ENCODE peak calls at places on chromosomes 4 and X, in seven cellular contexts. Z, B, M, W, D, G and I are unnamed samples.
A peak's percentile ranks its signal among the peaks of the same experiment; 100 is the strongest.

GRCh38 chrX:55907968-55908607 is 190.5 kb downstream of the RRAGB start:
- DNase-seq in M (peak; percentile 27), D (peak; percentile 3), G (peak; percentile 28), W (peak; percentile 62), B (peak; percentile 83), Z (no peak), I (no peak)

GRCh38 chr4:37742149-37742548 is 56.0 kb upstream of the RELL1 start:
- DNase-seq in Z (no peak), M (peak; percentile 18), B (no peak), W (no peak), D (no peak), G (no peak), I (no peak)

GRCh38 chrX:14673764-14674163 is 144.4 kb downstream of the GLRA2 start:
- DNase-seq in G (no peak), B (no peak), W (no peak), M (peak; percentile 84), D (no peak), Z (no peak), I (no peak)

GRCh38 chr4:116387942-116388474 is 697.4 kb downstream of the TRAM1L1 start:
- DNase-seq in W (no peak), Z (no peak), M (no peak), D (no peak), B (no peak), G (no peak), I (no peak)

GRCh38 chr4:25919676-25920075 is 5.7 kb downstream of the SMIM20 start:
- DNase-seq in Z (no peak), D (no peak), G (no peak), W (no peak), M (no peak), B (no peak), I (no peak)

GRCh38 chr4:6464842-6465588 is 7.4 kb downstream of the PPP2R2C start:
- DNase-seq in G (no peak), W (no peak), B (peak; percentile 30), D (no peak), M (peak; percentile 89), Z (no peak), I (no peak)

GRCh38 chr4:61202638-61203495 is 2.7 kb downstream of the ADGRL3 start:
- DNase-seq in M (peak; percentile 28), Z (peak; percentile 51), D (no peak), B (no peak), G (no peak), W (no peak), I (peak; percentile 59)

GRCh38 chrX:37613898-37614297 is 42.4 kb downstream of the LANCL3 start:
- DNase-seq in Z (no peak), W (no peak), D (no peak), B (no peak), M (no peak), G (no peak), I (no peak)

GRCh38 chrX:69305333-69306062 is 140.2 kb upstream of the PJA1 start:
- DNase-seq in W (no peak), B (no peak), D (peak; percentile 4), M (no peak), G (no peak), Z (no peak), I (no peak)

GRCh38 chrX:150813922-150814321 is 84.5 kb downstream of the CD99L2 start:
- DNase-seq in Z (no peak), B (no peak), W (no peak), D (no peak), M (no peak), G (no peak), I (no peak)